ENCODE peak calls at places on chromosome 16, in ten cellular contexts. P is stomach, H is sigmoid colon, Y is esophagus muscularis mucosa, F is upper lobe of left lung, I is SK-N-SH, O is GM12878, S is K562, C is suprapubic skin, X is HepG2. J is an unnamed sample.

GRCh38 chr16:67543582-67543981 is 15.0 kb downstream of the RIPOR1 start:
- DNase-seq in P (no peak), H (no peak), Y (peak; percentile 90), F (no peak), I (no peak), O (no peak), S (no peak), C (no peak), X (no peak), J (peak; percentile 5)

GRCh38 chr16:26644912-26645543 is 421.7 kb upstream of the C16orf82 start:
- DNase-seq in P (no peak), H (no peak), Y (peak; percentile 26), F (no peak), I (no peak), O (no peak), S (no peak), C (no peak), X (no peak), J (no peak)

GRCh38 chr16:19926449-19927390 is 42.1 kb upstream of the GPRC5B start:
- DNase-seq in P (no peak), H (no peak), Y (no peak), F (no peak), I (no peak), O (no peak), S (no peak), C (no peak), X (peak; percentile 96), J (no peak)

GRCh38 chr16:19291459-19291858 is 5.9 kb downstream of the CLEC19A start:
- DNase-seq in P (no peak), H (no peak), Y (no peak), F (no peak), I (no peak), O (no peak), S (no peak), C (no peak), X (no peak), J (no peak)

GRCh38 chr16:68732068-68732680 is 4.9 kb upstream of the CDH1 start:
- DNase-seq in P (peak; percentile 93), H (no peak), Y (no peak), F (peak; percentile 86), I (peak; percentile 61), O (no peak), S (peak; percentile 89), C (no peak), X (peak; percentile 62), J (peak; percentile 93)

GRCh38 chr16:72372082-72372615 is 200.2 kb upstream of the PMFBP1 start:
- DNase-seq in P (no peak), H (no peak), Y (no peak), F (no peak), I (no peak), O (no peak), S (no peak), C (no peak), X (no peak), J (no peak)

GRCh38 chr16:78310990-78311561 is 211.6 kb downstream of the WWOX start:
- DNase-seq in P (no peak), H (no peak), Y (no peak), F (no peak), I (peak; percentile 14), O (no peak), S (no peak), C (no peak), X (no peak), J (no peak)

GRCh38 chr16:27764869-27765675 is 215.1 kb downstream of the KATNIP start:
- DNase-seq in P (no peak), H (no peak), Y (no peak), F (no peak), I (no peak), O (no peak), S (no peak), C (no peak), X (no peak), J (no peak)

DNA sequence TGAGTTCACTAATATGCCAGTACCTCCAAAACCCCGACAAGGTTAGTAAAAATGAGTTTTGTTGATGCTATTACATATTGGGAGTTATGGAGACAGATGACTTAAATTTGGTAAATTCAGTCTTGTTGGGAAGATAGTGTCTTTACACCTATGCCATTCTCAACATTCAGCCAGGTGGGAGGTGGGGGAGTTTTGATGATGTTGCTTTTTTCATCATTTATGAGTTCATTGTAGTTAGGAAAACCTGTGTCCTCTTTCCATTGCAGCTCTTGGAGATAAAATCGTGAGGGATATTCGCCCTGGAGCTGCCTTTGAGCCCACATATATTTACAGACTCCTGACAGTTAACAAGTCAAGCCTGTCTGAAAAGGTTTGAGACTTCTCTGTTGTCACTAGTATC is 59.9 kb upstream of the CRISPLD2 start:
- DNase-seq in P (no peak), H (peak; percentile 2), Y (no peak), F (no peak), I (no peak), O (no peak), S (no peak), C (no peak), X (no peak), J (no peak)
- H3K36me3 ChIP-seq in P (peaks cover 65% of the 10 kb centered on the region), H (peaks cover 17% of the 10 kb centered on the region), Y (no peaks in the 10 kb centered on the region), F (peaks cover 7% of the 10 kb centered on the region), I (peaks cover 43% of the 10 kb centered on the region), O (peaks cover 40% of the 10 kb centered on the region), S (peaks cover 89% of the 10 kb centered on the region), C (peaks cover 45% of the 10 kb centered on the region), X (peaks cover 32% of the 10 kb centered on the region), J (peaks cover 10% of the 10 kb centered on the region)

GRCh38 chr16:86298166-86299131 is 211.9 kb upstream of the FOXF1 start:
- DNase-seq in P (no peak), H (peak; percentile 87), Y (no peak), F (no peak), I (no peak), O (no peak), S (no peak), C (no peak), X (no peak), J (peak; percentile 33)
- TF ChIP-seq EP300 in P (no peak), H (no peak), Y (no peak), F (no peak), I (no peak), O (no peak), S (no peak), C (no peak), X (no peak), J (no peak)

GRCh38 chr16:58040945-58041627 is 15.5 kb downstream of the MMP15 start:
- DNase-seq in P (no peak), H (no peak), Y (no peak), F (peak; percentile 44), I (peak; percentile 26), O (no peak), S (no peak), C (no peak), X (no peak), J (no peak)

GRCh38 chr16:58040496-58040846 is 14.9 kb downstream of the MMP15 start:
- DNase-seq in P (no peak), H (no peak), Y (no peak), F (peak; percentile 43), I (peak; percentile 15), O (no peak), S (no peak), C (no peak), X (no peak), J (no peak)

GRCh38 chr16:58041628-58041955 is 16.0 kb downstream of the MMP15 start:
- DNase-seq in P (no peak), H (no peak), Y (no peak), F (peak; percentile 80), I (peak; percentile 26), O (no peak), S (no peak), C (no peak), X (no peak), J (no peak)

GRCh38 chr16:58038219-58038641 is 12.7 kb downstream of the MMP15 start:
- DNase-seq in P (no peak), H (no peak), Y (no peak), F (peak; percentile 74), I (peak; percentile 39), O (no peak), S (no peak), C (no peak), X (no peak), J (no peak)

DNA sequence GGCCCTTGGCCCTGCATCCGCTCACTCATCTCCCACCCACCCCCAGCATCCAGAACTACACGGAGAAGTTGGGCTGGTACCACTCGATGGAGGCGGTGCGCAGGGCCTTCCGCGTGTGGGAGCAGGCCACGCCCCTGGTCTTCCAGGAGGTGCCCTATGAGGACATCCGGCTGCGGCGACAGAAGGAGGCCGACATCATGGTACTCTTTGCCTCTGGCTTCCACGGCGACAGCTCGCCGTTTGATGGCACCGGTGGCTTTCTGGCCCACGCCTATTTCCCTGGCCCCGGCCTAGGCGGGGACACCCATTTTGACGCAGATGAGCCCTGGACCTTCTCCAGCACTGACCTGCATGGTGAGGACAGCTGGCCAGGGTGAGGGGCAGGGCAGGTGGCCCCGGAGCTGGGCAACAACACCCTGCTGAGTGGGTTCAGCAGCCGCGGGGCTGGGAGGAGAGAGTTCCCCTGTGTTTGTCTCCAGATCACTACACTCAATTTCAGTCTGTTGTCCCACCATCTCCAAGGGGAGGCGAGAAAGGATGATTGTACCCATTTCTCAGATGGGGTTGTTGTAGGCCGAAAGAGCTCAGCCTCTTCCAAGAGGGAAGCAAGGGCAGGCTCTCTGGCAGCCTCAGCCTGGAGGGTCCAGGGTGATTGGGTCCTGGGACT is 14.4 kb downstream of the MMP15 start:
- DNase-seq in P (no peak), H (no peak), Y (no peak), F (peak; percentile 69), I (peak; percentile 27), O (no peak), S (no peak), C (no peak), X (no peak), J (no peak)
- TF ChIP-seq POLR2AphosphoS5 in P (no peak), H (no peak), Y (no peak), F (no peak), I (no peak), O (no peak), S (no peak), C (no peak), X (no peak), J (no peak)

DNA sequence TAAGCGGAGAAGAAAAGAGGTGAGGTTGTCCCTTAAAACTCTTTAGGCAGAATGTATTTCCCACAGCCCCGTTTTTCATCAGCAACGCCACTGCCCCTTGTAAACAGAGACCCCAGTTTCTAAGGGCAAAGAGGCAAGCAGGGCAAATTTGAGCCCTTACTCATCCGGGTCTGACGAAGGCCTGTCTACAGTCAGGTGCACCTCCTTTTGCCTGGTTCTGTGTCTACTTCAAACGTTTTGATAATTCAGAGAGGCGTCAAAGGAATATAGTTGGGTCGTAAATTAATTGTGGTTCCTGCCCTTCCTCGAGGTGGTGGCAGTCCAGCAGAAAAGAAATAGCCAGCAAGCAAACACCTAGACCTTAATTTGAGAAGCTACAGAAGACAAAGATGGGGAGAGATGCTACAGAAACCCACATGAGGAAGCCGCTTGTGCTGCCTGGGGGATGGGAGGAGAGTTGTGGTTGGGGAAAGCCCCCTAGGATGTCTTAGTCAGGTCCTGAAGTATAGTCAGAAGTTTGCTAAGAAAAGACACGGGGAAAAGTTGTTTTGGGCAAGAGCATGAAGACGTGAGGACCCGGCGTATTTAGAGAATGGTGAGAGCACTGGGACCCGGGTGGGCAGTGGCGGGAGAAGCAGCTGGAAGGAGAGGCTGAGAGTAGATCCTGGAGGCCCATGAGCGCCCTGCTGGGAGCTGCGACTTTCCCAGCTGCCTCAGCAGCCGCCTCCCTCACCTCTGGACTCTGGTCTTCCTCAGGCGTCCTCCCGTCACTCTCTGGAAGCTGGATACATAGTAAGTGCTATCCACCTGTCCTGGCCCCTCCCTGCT is 2.4 kb downstream of the FBRS start:
- DNase-seq in P (no peak), H (no peak), Y (no peak), F (no peak), I (no peak), O (no peak), S (no peak), C (no peak), X (no peak), J (peak; percentile 87)
- H3K36me3 ChIP-seq in P (peaks cover 67% of the 10 kb centered on the region), H (peaks cover 55% of the 10 kb centered on the region), Y (peaks cover 40% of the 10 kb centered on the region), F (peaks cover 31% of the 10 kb centered on the region), I (peaks cover 55% of the 10 kb centered on the region), O (peaks cover 28% of the 10 kb centered on the region), S (peaks cover 68% of the 10 kb centered on the region), C (peaks cover 53% of the 10 kb centered on the region), X (peaks cover 40% of the 10 kb centered on the region), J (no peaks in the 10 kb centered on the region)